ENCODE peak calls at places on chromosomes 7 and 10, in five cellular contexts. One of them, this sample, is unnamed.

GRCh38 chr10:24901686-24902399 is 50.6 kb downstream of the PRTFDC1 start:
- DNase-seq in PC-3: peak
- DNase-seq in bronchial epithelial cell: peak
- DNase-seq in GM12878: peak
- DNase-seq in AG09309: peak
- DNase-seq in this sample: peak

GRCh38 chr10:12631787-12632562 is 282.6 kb downstream of the CAMK1D start:
- DNase-seq in PC-3: peak
- DNase-seq in bronchial epithelial cell: no peak
- DNase-seq in GM12878: no peak
- DNase-seq in AG09309: no peak
- DNase-seq in this sample: no peak

GRCh38 chr10:3787001-3787400 is 2.0 kb upstream of the KLF6 start:
- DNase-seq in PC-3: peak
- DNase-seq in bronchial epithelial cell: peak
- DNase-seq in GM12878: no peak
- DNase-seq in AG09309: no peak
- DNase-seq in this sample: no peak

GRCh38 chr10:71809628-71810027 is 36.3 kb upstream of the VSIR start:
- DNase-seq in PC-3: no peak
- DNase-seq in bronchial epithelial cell: no peak
- DNase-seq in GM12878: no peak
- DNase-seq in AG09309: no peak
- DNase-seq in this sample: no peak

GRCh38 chr7:8620169-8620568 is 186.8 kb downstream of the NXPH1 start:
- DNase-seq in PC-3: no peak
- DNase-seq in bronchial epithelial cell: no peak
- DNase-seq in GM12878: no peak
- DNase-seq in AG09309: no peak
- DNase-seq in this sample: no peak

GRCh38 chr10:125148021-125148439 is 12.3 kb downstream of the CTBP2 start:
- DNase-seq in PC-3: no peak
- DNase-seq in bronchial epithelial cell: no peak
- DNase-seq in GM12878: no peak
- DNase-seq in AG09309: no peak
- DNase-seq in this sample: peak

GRCh38 chr7:89554209-89554608 is 600.1 kb upstream of the STEAP1 start:
- DNase-seq in PC-3: peak
- DNase-seq in bronchial epithelial cell: no peak
- DNase-seq in GM12878: no peak
- DNase-seq in AG09309: no peak
- DNase-seq in this sample: no peak

GRCh38 chr7:140342732-140343514 is 55.4 kb downstream of the SLC37A3 start:
- DNase-seq in PC-3: peak
- DNase-seq in bronchial epithelial cell: peak
- DNase-seq in GM12878: no peak
- DNase-seq in AG09309: no peak
- DNase-seq in this sample: peak

GRCh38 chr7:44267719-44268413 is 57.5 kb downstream of the CAMK2B start:
- DNase-seq in PC-3: no peak
- DNase-seq in bronchial epithelial cell: no peak
- DNase-seq in GM12878: no peak
- DNase-seq in AG09309: no peak
- DNase-seq in this sample: no peak

GRCh38 chr10:119542357-119542989 is at the start of gene RGS10:
- DNase-seq in PC-3: peak
- DNase-seq in bronchial epithelial cell: peak
- DNase-seq in GM12878: no peak
- DNase-seq in AG09309: peak
- DNase-seq in this sample: peak

GRCh38 chr10:15813415-15813814 is 46.9 kb downstream of the MINDY3 start:
- DNase-seq in PC-3: peak
- DNase-seq in bronchial epithelial cell: no peak
- DNase-seq in GM12878: no peak
- DNase-seq in AG09309: no peak
- DNase-seq in this sample: no peak

GRCh38 chr10:26438534-26439269 is 561 bp downstream of the APBB1IP start:
- DNase-seq in PC-3: no peak
- DNase-seq in bronchial epithelial cell: no peak
- DNase-seq in GM12878: no peak
- DNase-seq in AG09309: no peak
- DNase-seq in this sample: no peak

GRCh38 chr10:113199459-113199858 is 249.4 kb downstream of the TCF7L2 start:
- DNase-seq in PC-3: peak
- DNase-seq in bronchial epithelial cell: peak
- DNase-seq in GM12878: no peak
- DNase-seq in AG09309: no peak
- DNase-seq in this sample: no peak

GRCh38 chr10:101094113-101094512 is 32.3 kb downstream of the KAZALD1 start:
- DNase-seq in PC-3: no peak
- DNase-seq in bronchial epithelial cell: no peak
- DNase-seq in GM12878: no peak
- DNase-seq in AG09309: no peak
- DNase-seq in this sample: no peak

GRCh38 chr7:2698581-2699288 is 10.7 kb downstream of the AMZ1 start:
- DNase-seq in PC-3: peak
- DNase-seq in bronchial epithelial cell: no peak
- DNase-seq in GM12878: peak
- DNase-seq in AG09309: no peak
- DNase-seq in this sample: no peak

GRCh38 chr7:127477285-127478039 is 85.0 kb upstream of the ZNF800 start:
- DNase-seq in PC-3: peak
- DNase-seq in bronchial epithelial cell: no peak
- DNase-seq in GM12878: no peak
- DNase-seq in AG09309: no peak
- DNase-seq in this sample: no peak

GRCh38 chr10:33783557-33783956 is 449.1 kb upstream of the NRP1 start:
- DNase-seq in PC-3: no peak
- DNase-seq in bronchial epithelial cell: no peak
- DNase-seq in GM12878: no peak
- DNase-seq in AG09309: no peak
- DNase-seq in this sample: no peak

GRCh38 chr7:66859794-66860645 is 61.0 kb upstream of the TMEM248 start:
- DNase-seq in PC-3: no peak
- DNase-seq in bronchial epithelial cell: peak
- DNase-seq in GM12878: no peak
- DNase-seq in AG09309: no peak
- DNase-seq in this sample: no peak

GRCh38 chr7:32881074-32881982 is 10.2 kb downstream of the KBTBD2 start:
- DNase-seq in PC-3: no peak
- DNase-seq in bronchial epithelial cell: no peak
- DNase-seq in GM12878: no peak
- DNase-seq in AG09309: no peak
- DNase-seq in this sample: peak

GRCh38 chr10:105274671-105275070 is 633.6 kb downstream of the SORCS3 start:
- DNase-seq in PC-3: no peak
- DNase-seq in bronchial epithelial cell: no peak
- DNase-seq in GM12878: no peak
- DNase-seq in AG09309: no peak
- DNase-seq in this sample: no peak

GRCh38 chr10:77516575-77516974 is 121.0 kb downstream of the KCNMA1 start:
- DNase-seq in PC-3: no peak
- DNase-seq in bronchial epithelial cell: no peak
- DNase-seq in GM12878: no peak
- DNase-seq in AG09309: no peak
- DNase-seq in this sample: no peak

GRCh38 chr7:114663502-114663901 is 248.9 kb downstream of the FOXP2 start:
- DNase-seq in PC-3: peak
- DNase-seq in bronchial epithelial cell: peak
- DNase-seq in GM12878: peak
- DNase-seq in AG09309: peak
- DNase-seq in this sample: peak

GRCh38 chr10:60491162-60491561 is 101.5 kb upstream of the ANK3 start:
- DNase-seq in PC-3: peak
- DNase-seq in bronchial epithelial cell: no peak
- DNase-seq in GM12878: no peak
- DNase-seq in AG09309: no peak
- DNase-seq in this sample: no peak

GRCh38 chr10:45375101-45375500 is 1.1 kb downstream of the ALOX5 start:
- DNase-seq in PC-3: no peak
- DNase-seq in bronchial epithelial cell: no peak
- DNase-seq in GM12878: no peak
- DNase-seq in AG09309: no peak
- DNase-seq in this sample: no peak

GRCh38 chr10:133334495-133335237 is 2.0 kb downstream of the CALY start:
- DNase-seq in PC-3: no peak
- DNase-seq in bronchial epithelial cell: no peak
- DNase-seq in GM12878: no peak
- DNase-seq in AG09309: no peak
- DNase-seq in this sample: no peak

DNA sequence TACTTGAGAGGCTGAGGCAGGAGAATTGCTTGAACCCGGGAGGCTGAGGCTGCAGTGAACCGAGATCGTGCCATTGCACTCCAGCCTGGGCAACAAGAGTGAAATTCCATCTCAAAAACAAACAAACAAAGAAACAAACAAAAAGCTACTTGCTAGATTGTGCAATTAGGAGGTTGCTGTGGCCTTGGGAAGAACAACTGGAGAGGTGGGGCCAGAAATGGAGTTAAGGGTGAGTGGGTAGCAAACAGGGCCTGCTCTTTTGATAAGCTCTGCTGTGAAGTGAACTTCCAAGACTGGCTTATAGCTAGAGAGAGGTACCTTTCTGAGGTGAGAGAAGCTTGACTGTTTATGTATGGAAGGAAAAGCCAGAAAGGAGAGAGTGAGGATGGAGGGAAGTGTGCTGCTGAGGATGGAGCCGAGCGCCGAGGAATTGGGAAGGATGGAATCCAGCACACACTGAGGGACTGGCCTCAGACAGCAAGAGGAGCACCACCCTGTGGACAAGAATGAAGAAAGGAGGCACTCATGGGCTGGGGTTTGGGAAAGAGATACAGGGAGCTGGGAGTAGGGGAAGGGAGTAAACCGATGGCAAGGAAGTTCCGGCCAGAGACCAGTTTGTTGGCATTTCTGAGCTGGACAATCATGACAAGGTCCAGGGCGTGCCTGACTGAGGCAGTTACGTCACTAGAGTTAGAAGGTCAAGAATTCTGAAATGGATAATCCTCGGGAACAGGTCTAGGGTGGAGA is 7.0 kb upstream of the RPEL1 start:
- DNase-seq in PC-3: peak
- DNase-seq in bronchial epithelial cell: peak
- DNase-seq in GM12878: no peak
- DNase-seq in AG09309: no peak
- DNase-seq in this sample: peak
- TF ChIP-seq CTCF in PC-3: peak
- TF ChIP-seq CTCF in bronchial epithelial cell: peak
- TF ChIP-seq CTCF in GM12878: no peak
- TF ChIP-seq CTCF in AG09309: peak
- TF ChIP-seq CTCF in this sample: no peak

GRCh38 chr7:88357295-88357694 is 50.6 kb upstream of the STEAP4 start:
- DNase-seq in PC-3: peak
- DNase-seq in bronchial epithelial cell: peak
- DNase-seq in GM12878: no peak
- DNase-seq in AG09309: no peak
- DNase-seq in this sample: peak

GRCh38 chr7:88358534-88358838 is 51.8 kb upstream of the STEAP4 start:
- DNase-seq in PC-3: no peak
- DNase-seq in bronchial epithelial cell: no peak
- DNase-seq in GM12878: no peak
- DNase-seq in AG09309: no peak
- DNase-seq in this sample: no peak

GRCh38 chr7:88354999-88355398 is 48.3 kb upstream of the STEAP4 start:
- DNase-seq in PC-3: no peak
- DNase-seq in bronchial epithelial cell: no peak
- DNase-seq in GM12878: no peak
- DNase-seq in AG09309: no peak
- DNase-seq in this sample: no peak

GRCh38 chr7:88358881-88359280 is 52.2 kb upstream of the STEAP4 start:
- DNase-seq in PC-3: no peak
- DNase-seq in bronchial epithelial cell: no peak
- DNase-seq in GM12878: no peak
- DNase-seq in AG09309: no peak
- DNase-seq in this sample: no peak

GRCh38 chr7:88357794-88358533 is 51.3 kb upstream of the STEAP4 start:
- DNase-seq in PC-3: peak
- DNase-seq in bronchial epithelial cell: peak
- DNase-seq in GM12878: no peak
- DNase-seq in AG09309: no peak
- DNase-seq in this sample: peak
- TF ChIP-seq CTCF in PC-3: peak
- TF ChIP-seq CTCF in bronchial epithelial cell: peak
- TF ChIP-seq CTCF in GM12878: peak
- TF ChIP-seq CTCF in AG09309: no peak
- TF ChIP-seq CTCF in this sample: peak

GRCh38 chr7:156222611-156223010 is 410.3 kb upstream of the SHH start:
- DNase-seq in PC-3: no peak
- DNase-seq in bronchial epithelial cell: no peak
- DNase-seq in GM12878: no peak
- DNase-seq in AG09309: no peak
- DNase-seq in this sample: no peak
- TF ChIP-seq CTCF in PC-3: no peak
- TF ChIP-seq CTCF in bronchial epithelial cell: no peak
- TF ChIP-seq CTCF in GM12878: no peak
- TF ChIP-seq CTCF in AG09309: no peak
- TF ChIP-seq CTCF in this sample: no peak

DNA sequence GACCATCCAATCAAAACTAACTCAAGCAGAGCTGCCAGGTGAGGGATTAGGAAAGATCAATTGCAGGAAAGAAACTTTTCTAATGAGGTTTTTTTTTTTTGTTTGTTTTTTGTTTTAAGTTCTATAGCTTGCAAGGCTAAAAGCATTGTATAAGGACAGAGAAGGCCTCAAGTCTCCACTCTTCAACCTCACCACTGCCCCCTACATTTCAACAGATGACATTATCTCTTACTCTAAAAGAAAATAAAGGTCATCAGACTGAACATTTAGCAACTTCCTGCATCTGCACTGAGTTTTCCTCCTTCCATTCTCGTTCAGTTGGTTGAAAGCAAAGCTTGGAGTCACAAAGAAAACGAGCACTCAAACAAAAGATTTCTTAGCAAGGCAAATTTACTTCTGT is 45.2 kb upstream of the EXOC4 start:
- DNase-seq in PC-3: no peak
- DNase-seq in bronchial epithelial cell: no peak
- DNase-seq in GM12878: no peak
- DNase-seq in AG09309: no peak
- DNase-seq in this sample: peak
- TF ChIP-seq CTCF in PC-3: peak
- TF ChIP-seq CTCF in bronchial epithelial cell: no peak
- TF ChIP-seq CTCF in GM12878: peak
- TF ChIP-seq CTCF in AG09309: no peak
- TF ChIP-seq CTCF in this sample: peak

GRCh38 chr7:5549096-5549896 is 125.7 kb upstream of the TNRC18 start:
- DNase-seq in PC-3: peak
- DNase-seq in bronchial epithelial cell: peak
- DNase-seq in GM12878: no peak
- DNase-seq in AG09309: no peak
- DNase-seq in this sample: peak
- TF ChIP-seq CTCF in PC-3: no peak
- TF ChIP-seq CTCF in bronchial epithelial cell: peak
- TF ChIP-seq CTCF in GM12878: no peak
- TF ChIP-seq CTCF in AG09309: no peak
- TF ChIP-seq CTCF in this sample: no peak

GRCh38 chr7:26167293-26167934 is 15.4 kb downstream of the NFE2L3 start:
- DNase-seq in PC-3: no peak
- DNase-seq in bronchial epithelial cell: no peak
- DNase-seq in GM12878: no peak
- DNase-seq in AG09309: no peak
- DNase-seq in this sample: no peak
- TF ChIP-seq CTCF in PC-3: no peak
- TF ChIP-seq CTCF in bronchial epithelial cell: no peak
- TF ChIP-seq CTCF in GM12878: no peak
- TF ChIP-seq CTCF in AG09309: no peak
- TF ChIP-seq CTCF in this sample: no peak

GRCh38 chr10:126571203-126571602 is 99.3 kb downstream of the C10orf90 start:
- DNase-seq in PC-3: peak
- DNase-seq in bronchial epithelial cell: no peak
- DNase-seq in GM12878: no peak
- DNase-seq in AG09309: no peak
- DNase-seq in this sample: peak
- TF ChIP-seq CTCF in PC-3: peak
- TF ChIP-seq CTCF in bronchial epithelial cell: no peak
- TF ChIP-seq CTCF in GM12878: no peak
- TF ChIP-seq CTCF in AG09309: no peak
- TF ChIP-seq CTCF in this sample: no peak